ENCODE peak calls at places on chromosomes 12 and 14, in four cellular contexts. One of them, this sample, is unnamed.

GRCh38 chr12:130161261-130162231 is 718 bp upstream of the FZD10 start:
- DNase-seq in H1: peak; percentile 81
- DNase-seq in K562: no peak
- DNase-seq in GM12891: no peak
- DNase-seq in this sample: no peak

GRCh38 chr14:53304726-53305381 is 151.7 kb upstream of the DDHD1 start:
- DNase-seq in H1: no peak
- DNase-seq in GM12891: no peak
- DNase-seq in K562: no peak
- DNase-seq in this sample: no peak

GRCh38 chr12:39112064-39112463 is 206.7 kb upstream of the CPNE8 start:
- DNase-seq in K562: no peak
- DNase-seq in GM12891: no peak
- DNase-seq in H1: no peak
- DNase-seq in this sample: no peak

GRCh38 chr12:55957106-55957859 is 8.6 kb downstream of the PMEL start:
- DNase-seq in GM12891: no peak
- DNase-seq in H1: no peak
- DNase-seq in K562: no peak
- DNase-seq in this sample: no peak

GRCh38 chr12:129909051-129910020 is 5.5 kb upstream of the TMEM132D start:
- DNase-seq in K562: no peak
- DNase-seq in H1: peak; percentile 35
- DNase-seq in GM12891: no peak
- DNase-seq in this sample: no peak

GRCh38 chr14:33796356-33796755 is 154.5 kb downstream of the EGLN3 start:
- DNase-seq in H1: no peak
- DNase-seq in GM12891: no peak
- DNase-seq in K562: no peak
- DNase-seq in this sample: no peak

GRCh38 chr12:76984566-76984965 is 80.8 kb downstream of the E2F7 start:
- DNase-seq in GM12891: no peak
- DNase-seq in H1: no peak
- DNase-seq in K562: no peak
- DNase-seq in this sample: no peak

GRCh38 chr14:30085943-30086342 is 158.3 kb upstream of the PRKD1 start:
- DNase-seq in H1: no peak
- DNase-seq in K562: no peak
- DNase-seq in GM12891: no peak
- DNase-seq in this sample: no peak

GRCh38 chr14:105528859-105529505 is 2.6 kb downstream of the TMEM121 start:
- DNase-seq in GM12891: no peak
- DNase-seq in K562: no peak
- DNase-seq in H1: no peak
- DNase-seq in this sample: no peak

GRCh38 chr14:67240168-67240932 is 885 bp upstream of the PALS1 start:
- DNase-seq in K562: no peak
- DNase-seq in H1: peak; percentile 57
- DNase-seq in GM12891: no peak
- DNase-seq in this sample: no peak

GRCh38 chr14:31930493-31931225 is 146.4 kb upstream of the ARHGAP5 start:
- DNase-seq in GM12891: no peak
- DNase-seq in H1: no peak
- DNase-seq in K562: no peak
- DNase-seq in this sample: no peak

GRCh38 chr14:92599786-92600185 is 86.2 kb downstream of the RIN3 start:
- DNase-seq in H1: no peak
- DNase-seq in K562: no peak
- DNase-seq in GM12891: no peak
- DNase-seq in this sample: no peak

GRCh38 chr12:109731231-109731731 is 17.7 kb downstream of the FAM222A start:
- DNase-seq in K562: no peak
- DNase-seq in H1: no peak
- DNase-seq in GM12891: no peak
- DNase-seq in this sample: no peak

GRCh38 chr12:89567691-89568239 is 41.9 kb upstream of the POC1B start:
- DNase-seq in GM12891: no peak
- DNase-seq in H1: no peak
- DNase-seq in K562: no peak
- DNase-seq in this sample: no peak

GRCh38 chr14:32933943-32934890 is 4.5 kb upstream of the NPAS3 start:
- DNase-seq in GM12891: no peak
- DNase-seq in H1: peak; percentile 66
- DNase-seq in K562: no peak
- DNase-seq in this sample: no peak

GRCh38 chr12:20494803-20495202 is 126.5 kb downstream of the PDE3A start:
- DNase-seq in K562: no peak
- DNase-seq in H1: no peak
- DNase-seq in GM12891: no peak
- DNase-seq in this sample: no peak

GRCh38 chr14:80387563-80387981 is 176.3 kb upstream of the DIO2 start:
- DNase-seq in GM12891: no peak
- DNase-seq in K562: no peak
- DNase-seq in H1: no peak
- DNase-seq in this sample: no peak

GRCh38 chr12:10119072-10119471 is 10.9 kb downstream of the CLEC7A start:
- DNase-seq in H1: no peak
- DNase-seq in GM12891: no peak
- DNase-seq in K562: no peak
- DNase-seq in this sample: no peak

GRCh38 chr14:70886421-70887206 is 20.6 kb upstream of the PCNX1 start:
- DNase-seq in GM12891: no peak
- DNase-seq in K562: no peak
- DNase-seq in H1: no peak
- DNase-seq in this sample: no peak

GRCh38 chr12:57460457-57461325 is 1.1 kb downstream of the GLI1 start:
- DNase-seq in H1: peak; percentile 88
- DNase-seq in GM12891: no peak
- DNase-seq in K562: peak; percentile 40
- DNase-seq in this sample: no peak

GRCh38 chr12:126998747-126999285 is 1268.2 kb upstream of the TMEM132C start:
- DNase-seq in K562: peak; percentile 87
- DNase-seq in H1: no peak
- DNase-seq in GM12891: no peak
- DNase-seq in this sample: peak; percentile 1

GRCh38 chr12:98743362-98743953 is 98.4 kb downstream of the APAF1 start:
- DNase-seq in GM12891: peak; percentile 32
- DNase-seq in K562: peak; percentile 34
- DNase-seq in H1: peak; percentile 63
- DNase-seq in this sample: no peak

GRCh38 chr12:115771065-115771464 is 506.4 kb downstream of the MED13L start:
- DNase-seq in H1: no peak
- DNase-seq in K562: no peak
- DNase-seq in GM12891: no peak
- DNase-seq in this sample: no peak

GRCh38 chr12:26783133-26783531 is 49.9 kb downstream of the ITPR2 start:
- DNase-seq in H1: no peak
- DNase-seq in GM12891: no peak
- DNase-seq in K562: no peak
- DNase-seq in this sample: no peak

GRCh38 chr14:59354666-59355065 is 110.5 kb downstream of the GPR135 start:
- DNase-seq in H1: no peak
- DNase-seq in K562: no peak
- DNase-seq in GM12891: no peak
- DNase-seq in this sample: no peak

GRCh38 chr14:77041837-77042557 is 13.5 kb upstream of the IRF2BPL start:
- DNase-seq in H1: no peak
- DNase-seq in K562: no peak
- DNase-seq in GM12891: no peak
- DNase-seq in this sample: no peak

GRCh38 chr14:99749142-99749541 is 44.1 kb upstream of the EML1 start:
- DNase-seq in H1: no peak
- DNase-seq in GM12891: no peak
- DNase-seq in K562: peak; percentile 32
- DNase-seq in this sample: no peak

GRCh38 chr14:37384870-37385596 is 187.3 kb downstream of the MIPOL1 start:
- DNase-seq in K562: no peak
- DNase-seq in H1: no peak
- DNase-seq in GM12891: no peak
- DNase-seq in this sample: no peak

GRCh38 chr12:16331998-16332397 is 15.4 kb upstream of the MGST1 start:
- DNase-seq in H1: no peak
- DNase-seq in GM12891: no peak
- DNase-seq in K562: no peak
- DNase-seq in this sample: no peak

GRCh38 chr12:116916714-116917114 is 6.0 kb downstream of the FBXW8 start:
- DNase-seq in H1: no peak
- DNase-seq in GM12891: no peak
- DNase-seq in K562: peak; percentile 66
- DNase-seq in this sample: no peak

GRCh38 chr12:93813972-93814821 is 137.0 kb downstream of the CRADD start:
- DNase-seq in H1: no peak
- DNase-seq in GM12891: no peak
- DNase-seq in K562: no peak
- DNase-seq in this sample: no peak
- TF ChIP-seq POLR2AphosphoS5 in H1: no peak
- TF ChIP-seq POLR2AphosphoS5 in GM12891: no peak
- TF ChIP-seq POLR2AphosphoS5 in K562: no peak
- TF ChIP-seq POLR2AphosphoS5 in this sample: no peak

DNA sequence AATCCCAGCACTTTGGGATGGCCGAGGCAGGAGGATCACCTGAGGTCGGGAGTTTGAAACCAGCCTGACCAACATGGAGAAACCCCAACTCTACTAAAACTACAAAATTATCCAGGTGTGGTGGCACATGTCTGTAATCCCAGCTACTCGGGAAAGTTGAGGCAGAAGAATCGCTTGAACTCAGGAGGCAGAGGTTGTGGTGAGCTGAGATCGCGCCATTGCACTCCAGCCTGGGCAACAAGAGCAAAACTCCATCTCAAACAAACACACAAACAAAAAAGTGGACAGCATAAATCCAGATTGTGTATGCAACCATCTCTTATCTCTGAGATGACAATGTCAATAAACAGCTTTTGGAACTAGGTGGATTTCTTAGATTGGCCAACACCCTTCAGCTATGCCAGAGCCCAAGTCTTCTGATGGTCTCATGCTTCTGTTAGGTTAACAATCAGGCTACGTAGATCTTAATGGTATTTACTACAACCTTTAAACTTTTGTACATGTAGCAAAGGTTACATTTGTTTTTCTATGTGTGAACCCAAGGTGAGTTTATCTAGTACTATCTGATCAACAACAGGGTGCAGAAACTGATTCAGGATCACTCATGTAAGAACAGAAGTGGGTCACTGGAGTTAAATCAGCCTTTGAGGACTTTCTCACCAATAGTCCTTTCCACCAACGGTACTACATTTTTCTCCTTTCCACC is 73.7 kb downstream of the DUSP16 start:
- DNase-seq in GM12891: no peak
- DNase-seq in H1: no peak
- DNase-seq in K562: no peak
- DNase-seq in this sample: no peak
- TF ChIP-seq TAF1 in GM12891: no peak
- TF ChIP-seq TAF1 in H1: no peak
- TF ChIP-seq TAF1 in K562: no peak
- TF ChIP-seq TAF1 in this sample: no peak

DNA sequence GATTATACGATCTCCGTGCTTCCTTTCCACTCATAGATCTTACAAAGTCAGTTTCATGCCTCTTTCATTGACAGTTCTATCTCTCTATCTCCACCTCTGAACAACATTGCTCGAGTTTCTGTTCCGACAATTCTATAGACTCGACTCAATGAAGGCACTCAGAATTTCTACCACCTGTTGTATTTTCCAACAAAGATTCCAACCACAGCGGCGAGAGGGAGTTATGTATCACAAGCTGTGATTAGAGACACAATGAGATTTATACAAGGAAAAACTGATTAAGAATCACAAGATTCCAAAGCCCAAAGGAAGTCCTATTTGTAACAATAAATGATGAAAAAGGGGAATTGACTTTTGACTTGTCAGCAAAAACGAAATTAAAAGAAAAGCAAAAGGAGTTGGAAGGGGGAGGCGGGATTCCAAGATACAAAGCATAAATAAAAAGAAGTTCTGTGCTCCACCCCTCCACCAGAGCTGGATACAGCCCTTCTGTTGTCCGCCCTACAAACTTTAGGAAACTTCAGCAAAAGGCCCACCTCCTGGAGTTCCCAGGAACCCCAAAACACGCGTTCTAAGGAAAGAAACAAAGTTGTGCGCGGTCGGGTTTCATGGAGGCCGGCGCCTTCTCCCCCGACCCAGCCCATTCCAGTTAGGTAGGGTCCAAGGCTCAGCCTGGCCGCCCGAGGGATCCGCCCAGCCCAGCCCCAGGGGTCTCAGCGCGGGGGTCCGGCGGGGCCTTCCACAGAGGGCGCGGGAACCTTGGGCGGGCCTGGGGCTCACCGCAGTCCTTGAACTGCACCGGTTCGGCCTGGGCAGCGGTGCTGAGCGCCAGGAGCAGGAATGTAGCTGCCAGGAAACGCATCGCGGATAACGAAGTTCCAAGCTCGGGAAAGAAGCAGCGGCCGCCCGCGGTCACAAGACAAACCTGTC is at the start of gene NPC2:
- DNase-seq in K562: no peak
- DNase-seq in H1: no peak
- DNase-seq in GM12891: no peak
- DNase-seq in this sample: no peak
- TF ChIP-seq POLR2A in K562: no peak
- TF ChIP-seq POLR2A in H1: no peak
- TF ChIP-seq POLR2A in GM12891: no peak
- TF ChIP-seq POLR2A in this sample: no peak

DNA sequence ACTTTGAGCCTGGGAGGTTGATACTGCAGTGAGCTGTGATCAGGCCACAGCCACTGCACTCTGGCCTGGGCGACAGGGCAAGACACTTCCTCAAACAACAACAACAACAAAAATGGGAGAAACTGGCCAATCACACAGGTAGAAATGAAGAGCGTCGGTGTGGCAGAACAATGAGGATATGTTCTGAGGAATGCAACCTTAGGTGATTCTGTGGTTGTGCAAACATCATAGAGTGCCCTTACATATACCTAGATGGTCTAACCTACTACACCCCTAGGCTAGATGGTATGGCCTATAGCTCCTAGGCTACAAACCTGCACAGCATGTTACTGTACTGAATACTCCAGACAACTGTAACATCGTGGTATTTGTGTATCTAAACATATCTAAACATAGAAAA is 3.7 kb upstream of the PRDM4 start:
- DNase-seq in GM12891: no peak
- DNase-seq in K562: no peak
- DNase-seq in H1: no peak
- DNase-seq in this sample: no peak
- TF ChIP-seq POLR2AphosphoS5 in GM12891: no peak
- TF ChIP-seq POLR2AphosphoS5 in K562: no peak
- TF ChIP-seq POLR2AphosphoS5 in H1: no peak
- TF ChIP-seq POLR2AphosphoS5 in this sample: no peak

GRCh38 chr12:108514973-108515814 is at the start of gene FICD:
- DNase-seq in GM12891: peak; percentile 94
- DNase-seq in H1: peak; percentile 99
- DNase-seq in K562: peak; percentile 94
- DNase-seq in this sample: peak; percentile 93

GRCh38 chr12:108516511-108517275 is 1.6 kb downstream of the FICD start:
- DNase-seq in H1: no peak
- DNase-seq in GM12891: no peak
- DNase-seq in K562: peak; percentile 24
- DNase-seq in this sample: no peak

GRCh38 chr12:108514468-108514972 is 557 bp upstream of the FICD start:
- DNase-seq in K562: no peak
- DNase-seq in GM12891: no peak
- DNase-seq in H1: no peak
- DNase-seq in this sample: no peak

GRCh38 chr12:108517288-108518100 is 2.4 kb downstream of the FICD start:
- DNase-seq in K562: no peak
- DNase-seq in GM12891: no peak
- DNase-seq in H1: no peak
- DNase-seq in this sample: no peak

GRCh38 chr12:108515916-108516315 is 839 bp downstream of the FICD start:
- DNase-seq in GM12891: no peak
- DNase-seq in K562: no peak
- DNase-seq in H1: no peak
- DNase-seq in this sample: no peak
- TF ChIP-seq TAF1 in GM12891: no peak
- TF ChIP-seq TAF1 in K562: no peak
- TF ChIP-seq TAF1 in H1: no peak
- TF ChIP-seq TAF1 in this sample: no peak

This sample was measured in GM12892.